ENCODE peak calls at places on chromosomes 2 and 18, in ten cellular contexts. G is stimulated activated CD4-positive, alpha-beta T cell treated with anti-CD3 and anti-CD28 coated beads, TNF-alpha, amount 100 ng/mL, for 48 hours; D is activated CD8-positive, alpha-beta memory T cell treated with anti-CD3 and anti-CD28 coated beads, Interleukin-2, amount 50 U/mL, for 48 hours; E is A172; V is NCI-H2171; L is progenitor cell of endocrine pancreas; C is A549; I is epithelial cell of esophagus; J is NCI-H1105 treated with DMSO at 0.1 percent for 48 hours; F is mammary epithelial cell. Y is an unnamed sample.
A peak's percentile ranks its signal among the peaks of the same experiment; 100 is the strongest.

GRCh38 chr18:48714873-48715272 is 176.0 kb downstream of the CTIF start:
- DNase-seq in V (no peak), G (no peak), L (peak; percentile 22), C (no peak), D (no peak), F (no peak), E (no peak), I (no peak), J (no peak), Y (no peak)

GRCh38 chr2:157459486-157459885 is 15.6 kb upstream of the CYTIP start:
- DNase-seq in V (no peak), D (no peak), F (no peak), G (no peak), I (no peak), L (no peak), C (no peak), E (no peak), J (no peak), Y (no peak)

GRCh38 chr2:72744049-72744448 is 81.8 kb downstream of the EXOC6B start:
- DNase-seq in F (peak; percentile 65), V (no peak), E (peak; percentile 17), J (no peak), L (no peak), I (peak; percentile 77), D (no peak), C (peak; percentile 18), G (no peak), Y (peak; percentile 85)

GRCh38 chr2:230849633-230850357 is 14.9 kb upstream of the ITM2C start:
- DNase-seq in D (peak; percentile 94), F (no peak), C (peak; percentile 52), G (peak; percentile 65), V (no peak), E (no peak), J (no peak), I (peak; percentile 45), L (no peak), Y (no peak)

GRCh38 chr18:9586814-9587213 is 27.5 kb downstream of the PPP4R1 start:
- DNase-seq in D (no peak), C (no peak), L (no peak), V (no peak), G (no peak), F (no peak), J (no peak), I (no peak), E (no peak), Y (no peak)

GRCh38 chr2:159497256-159497655 is 119.1 kb downstream of the BAZ2B start:
- DNase-seq in G (no peak), V (no peak), C (peak; percentile 82), F (peak; percentile 84), L (no peak), J (no peak), D (no peak), E (peak; percentile 94), I (peak; percentile 93), Y (peak; percentile 96)

GRCh38 chr2:112542123-112542973 is at the start of gene POLR1B:
- DNase-seq in C (peak; percentile 92), I (peak; percentile 85), J (peak; percentile 82), E (peak; percentile 86), L (peak; percentile 68), V (peak; percentile 79), G (peak; percentile 54), F (peak; percentile 88), D (peak; percentile 89), Y (peak; percentile 69)

GRCh38 chr2:37782721-37783438 is 111.4 kb upstream of the CDC42EP3 start:
- DNase-seq in I (no peak), E (no peak), D (no peak), F (no peak), G (no peak), V (no peak), L (no peak), C (no peak), J (no peak), Y (peak; percentile 22)

GRCh38 chr2:222722327-222722946 is 51.0 kb downstream of the MOGAT1 start:
- DNase-seq in C (no peak), D (no peak), V (no peak), G (no peak), L (no peak), E (no peak), I (no peak), F (no peak), J (no peak), Y (no peak)

GRCh38 chr2:190578158-190579057 is 43.9 kb upstream of the NEMP2 start:
- DNase-seq in J (peak; percentile 30), C (peak; percentile 97), L (no peak), I (peak; percentile 88), G (no peak), F (peak; percentile 81), V (no peak), D (no peak), E (peak; percentile 21), Y (peak; percentile 90)

GRCh38 chr18:36381075-36381474 is 83.6 kb downstream of the FHOD3 start:
- DNase-seq in L (no peak), I (no peak), C (no peak), E (no peak), F (no peak), G (no peak), V (no peak), D (no peak), J (no peak), Y (no peak)

GRCh38 chr2:137947714-137948336 is 16.4 kb upstream of the HNMT start:
- DNase-seq in J (peak; percentile 53), I (peak; percentile 77), F (peak; percentile 56), L (no peak), G (peak; percentile 4), E (peak; percentile 76), D (no peak), V (no peak), C (peak; percentile 81), Y (peak; percentile 65)

GRCh38 chr2:181041661-181042060 is 61.3 kb downstream of the UBE2E3 start:
- DNase-seq in F (peak; percentile 29), G (no peak), J (no peak), I (peak; percentile 18), L (no peak), V (no peak), D (no peak), E (no peak), C (no peak), Y (no peak)

GRCh38 chr18:78786776-78787175 is 192.8 kb upstream of the SALL3 start:
- DNase-seq in G (no peak), V (no peak), C (no peak), E (no peak), D (no peak), I (no peak), J (no peak), F (no peak), L (no peak), Y (no peak)

GRCh38 chr2:240933966-240934700 is 28.0 kb downstream of the CROCC2 start:
- DNase-seq in G (no peak), F (no peak), D (peak; percentile 38), C (no peak), V (no peak), E (no peak), L (no peak), J (no peak), I (no peak), Y (no peak)

GRCh38 chr2:230913812-230914211 is 11.2 kb downstream of the GPR55 start:
- DNase-seq in J (no peak), F (no peak), D (peak; percentile 41), V (no peak), G (no peak), E (no peak), L (no peak), C (no peak), I (no peak), Y (no peak)

GRCh38 chr2:162768646-162769045 is 69.9 kb downstream of the KCNH7 start:
- DNase-seq in V (no peak), C (no peak), G (no peak), E (no peak), F (no peak), I (no peak), L (no peak), J (peak; percentile 98), D (no peak), Y (no peak)

GRCh38 chr2:177239934-177240600 is 24.5 kb downstream of the NFE2L2 start:
- DNase-seq in L (no peak), I (peak; percentile 57), G (no peak), F (peak; percentile 52), C (peak; percentile 70), E (peak; percentile 88), V (peak; percentile 43), J (no peak), D (no peak), Y (no peak)

GRCh38 chr2:121505005-121505404 is 25.7 kb upstream of the RNU4ATAC start:
- DNase-seq in I (peak; percentile 98), G (no peak), C (peak; percentile 46), E (peak; percentile 55), V (no peak), D (no peak), J (no peak), F (peak; percentile 99), L (no peak), Y (peak; percentile 100)

GRCh38 chr2:30217644-30218361 is 13.5 kb upstream of the LBH start:
- DNase-seq in C (no peak), L (peak; percentile 56), D (peak; percentile 43), V (peak; percentile 40), I (peak; percentile 88), J (peak; percentile 93), E (no peak), G (no peak), F (peak; percentile 31), Y (peak; percentile 89)

GRCh38 chr2:74391209-74391579 is 11.1 kb upstream of the DCTN1 start:
- DNase-seq in L (no peak), V (no peak), F (peak; percentile 34), J (no peak), G (no peak), E (no peak), C (no peak), D (no peak), I (peak; percentile 15), Y (no peak)

GRCh38 chr2:120175000-120175581 is 48.1 kb downstream of the TMEM185B start:
- DNase-seq in I (peak; percentile 73), D (no peak), E (peak; percentile 63), L (no peak), G (no peak), C (peak; percentile 54), V (peak; percentile 39), F (peak; percentile 47), J (peak; percentile 48), Y (peak; percentile 65)

GRCh38 chr2:152924219-152924618 is 205.8 kb downstream of the ARL6IP6 start:
- DNase-seq in C (no peak), I (no peak), D (no peak), L (no peak), G (no peak), V (no peak), F (no peak), E (no peak), J (no peak), Y (no peak)

GRCh38 chr2:218849721-218850120 is 9.9 kb upstream of the WNT6 start:
- DNase-seq in L (no peak), J (no peak), E (peak; percentile 92), C (no peak), I (peak; percentile 58), F (peak; percentile 67), G (no peak), D (peak; percentile 28), V (no peak), Y (peak; percentile 35)

GRCh38 chr18:22314406-22314805 is 103.3 kb downstream of the CTAGE1 start:
- DNase-seq in D (no peak), V (no peak), L (no peak), G (no peak), J (no peak), C (no peak), E (no peak), I (peak; percentile 80), F (peak; percentile 52), Y (peak; percentile 76)